ENCODE peak calls at places on chromosomes 6 and 20, in eight cellular contexts. X is NT2/D1, C is H9, L is neural progenitor cell, G is PC-3, A is Karpas-422, M is fibroblast of lung, W is GM23248. U is an unnamed sample.

GRCh38 chr6:88679841-88680240 is 283.6 kb downstream of the RNGTT start:
- DNase-seq in X (no peak), C (no peak), L (no peak), G (no peak), A (no peak), M (no peak), W (no peak), U (no peak)

GRCh38 chr20:38856570-38856969 is 51.1 kb downstream of the PPP1R16B start:
- DNase-seq in X (no peak), C (no peak), L (no peak), G (no peak), A (no peak), M (no peak), W (no peak), U (no peak)

GRCh38 chr6:18600236-18600635 is 213.1 kb downstream of the RNF144B start:
- DNase-seq in X (peak; percentile 9), C (no peak), L (no peak), G (no peak), A (no peak), M (no peak), W (no peak), U (no peak)

GRCh38 chr20:56722042-56722441 is 92.9 kb downstream of the TFAP2C start:
- DNase-seq in X (no peak), C (no peak), L (no peak), G (no peak), A (peak; percentile 91), M (no peak), W (peak; percentile 26), U (no peak)

GRCh38 chr6:27901801-27902200 is 10.4 kb downstream of the OR2B2 start:
- DNase-seq in X (no peak), C (no peak), L (no peak), G (no peak), A (peak; percentile 77), M (no peak), W (no peak), U (no peak)

GRCh38 chr20:56111951-56112730 is 106.8 kb upstream of the CBLN4 start:
- DNase-seq in X (no peak), C (no peak), L (no peak), G (no peak), A (no peak), M (no peak), W (no peak), U (no peak)

GRCh38 chr6:112205521-112206458 is 48.6 kb downstream of the LAMA4 start:
- DNase-seq in X (peak; percentile 11), C (no peak), L (no peak), G (peak; percentile 82), A (no peak), M (no peak), W (peak; percentile 57), U (no peak)

GRCh38 chr6:123393333-123393732 is 243.4 kb downstream of the TRDN start:
- DNase-seq in X (no peak), C (no peak), L (no peak), G (peak; percentile 46), A (no peak), M (peak; percentile 12), W (peak; percentile 35), U (no peak)

GRCh38 chr6:148800535-148800934 is 53.7 kb downstream of the UST start:
- DNase-seq in X (no peak), C (no peak), L (no peak), G (peak; percentile 70), A (no peak), M (peak; percentile 39), W (peak; percentile 74), U (no peak)

GRCh38 chr6:29887330-29887818 is 55.0 kb upstream of the HLA-A start:
- DNase-seq in X (no peak), C (peak; percentile 54), L (peak; percentile 34), G (peak; percentile 12), A (no peak), M (peak; percentile 38), W (peak; percentile 64), U (peak; percentile 82)

DNA sequence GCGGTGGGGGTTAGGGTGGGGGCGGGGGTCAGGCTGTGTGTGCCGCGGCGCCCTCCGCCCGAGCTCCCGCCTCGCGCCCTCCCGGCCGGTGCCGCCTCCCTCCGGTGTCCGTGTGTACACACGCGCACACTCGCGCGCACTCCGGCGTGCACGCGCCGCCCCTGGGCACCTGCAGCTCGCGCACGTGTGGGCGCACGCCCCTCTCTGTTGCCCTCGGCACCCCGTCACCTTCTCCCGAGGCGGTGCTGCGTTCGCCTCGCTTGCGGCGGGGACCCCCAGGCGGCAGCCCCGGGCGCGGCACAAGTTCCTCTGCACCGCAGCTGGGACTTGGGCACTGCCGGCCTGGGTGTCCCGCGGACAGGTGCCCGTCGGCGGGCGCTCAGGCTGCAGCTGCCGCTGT is 525 bp downstream of the MACROD2 start:
- DNase-seq in X (no peak), C (peak; percentile 48), L (peak; percentile 74), G (peak; percentile 61), A (no peak), M (no peak), W (peak; percentile 54), U (peak; percentile 81)
- H3K9me3 ChIP-seq in X (peaks cover 11% of the 10 kb centered on the region), C (no peaks in the 10 kb centered on the region), L (peaks cover 7% of the 10 kb centered on the region), G (no peaks in the 10 kb centered on the region), A (peaks cover 4% of the 10 kb centered on the region), M (no peaks in the 10 kb centered on the region), W (no peaks in the 10 kb centered on the region), U (peaks cover 4% of the 10 kb centered on the region)

GRCh38 chr20:63641792-63642517 is 11.3 kb downstream of the STMN3 start:
- DNase-seq in X (peak; percentile 94), C (peak; percentile 97), L (peak; percentile 95), G (peak; percentile 92), A (peak; percentile 98), M (peak; percentile 78), W (peak; percentile 86), U (peak; percentile 98)
- H3K9ac ChIP-seq in X (peak overlapping the region; percentile 91), C (no peak overlapping the region), L (no peak overlapping the region), G (peak overlapping the region; percentile 69), A (peak overlapping the region; percentile 70), M (no peak overlapping the region), W (no peak overlapping the region), U (peak overlapping the region; percentile 19)

DNA sequence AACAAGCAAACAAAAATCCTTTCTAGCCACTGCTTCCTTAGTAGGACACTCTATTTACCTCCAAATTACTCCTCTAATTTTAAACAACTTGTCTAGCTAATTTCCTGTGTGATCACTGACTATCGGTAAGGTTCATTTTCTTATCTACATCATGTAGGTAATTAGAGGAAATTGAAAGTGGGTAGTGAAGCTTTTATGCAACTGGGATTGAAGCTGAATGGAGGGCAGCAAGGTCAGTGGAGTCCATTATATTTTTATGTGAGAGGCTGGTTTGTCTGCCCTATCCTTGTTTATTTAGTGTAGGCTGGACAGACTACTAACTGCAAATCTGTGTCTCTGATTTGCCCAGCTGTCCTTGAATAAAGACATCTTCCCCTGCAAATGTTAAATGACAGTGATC is 88.5 kb upstream of the SIM1 start:
- DNase-seq in X (no peak), C (no peak), L (no peak), G (no peak), A (no peak), M (no peak), W (no peak), U (no peak)
- H3K9me3 ChIP-seq in X (no peaks in the 10 kb centered on the region), C (no peaks in the 10 kb centered on the region), L (no peaks in the 10 kb centered on the region), G (no peaks in the 10 kb centered on the region), A (no peaks in the 10 kb centered on the region), M (no peaks in the 10 kb centered on the region), W (no peaks in the 10 kb centered on the region), U (no peaks in the 10 kb centered on the region)

GRCh38 chr20:19974621-19975435 is 42.3 kb upstream of the NAA20 start:
- DNase-seq in X (no peak), C (no peak), L (no peak), G (peak; percentile 87), A (no peak), M (peak; percentile 97), W (peak; percentile 96), U (peak; percentile 96)

GRCh38 chr20:19973920-19974620 is 43.1 kb upstream of the NAA20 start:
- DNase-seq in X (no peak), C (no peak), L (no peak), G (peak; percentile 77), A (no peak), M (peak; percentile 88), W (peak; percentile 82), U (peak; percentile 87)

GRCh38 chr20:19975901-19976300 is 41.3 kb upstream of the NAA20 start:
- DNase-seq in X (no peak), C (no peak), L (no peak), G (peak; percentile 45), A (no peak), M (peak; percentile 49), W (peak; percentile 58), U (no peak)

GRCh38 chr20:19976595-19977372 is 40.4 kb upstream of the NAA20 start:
- DNase-seq in X (peak; percentile 61), C (no peak), L (peak; percentile 60), G (peak; percentile 82), A (no peak), M (peak; percentile 84), W (peak; percentile 91), U (peak; percentile 86)

DNA sequence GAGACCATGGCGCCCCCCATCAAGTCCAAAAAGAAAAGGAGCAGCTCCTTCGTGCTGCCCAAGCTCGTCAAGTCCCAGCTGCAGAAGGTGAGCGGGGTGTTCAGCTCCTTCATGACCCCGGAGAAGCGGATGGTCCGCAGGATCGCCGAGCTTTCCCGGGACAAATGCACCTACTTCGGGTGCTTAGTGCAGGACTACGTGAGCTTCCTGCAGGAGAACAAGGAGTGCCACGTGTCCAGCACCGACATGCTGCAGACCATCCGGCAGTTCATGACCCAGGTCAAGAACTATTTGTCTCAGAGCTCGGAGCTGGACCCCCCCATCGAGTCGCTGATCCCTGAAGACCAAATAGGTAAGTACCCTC is 41.7 kb upstream of the NAA20 start:
- DNase-seq in X (no peak), C (no peak), L (no peak), G (peak; percentile 50), A (no peak), M (peak; percentile 57), W (peak; percentile 66), U (peak; percentile 80)
- H3K9ac ChIP-seq in X (no peak overlapping the region), C (no peak overlapping the region), L (no peak overlapping the region), G (peak overlapping the region; percentile 97), A (no peak overlapping the region), M (peak overlapping the region; percentile 70), W (peak overlapping the region; percentile 96), U (peak overlapping the region; percentile 61)

U was measured in kidney.